ENCODE peak calls at places on chromosomes 5 and 9, in five cellular contexts. One of them, this sample, is unnamed.

GRCh38 chr5:36239370-36240293 is 2.1 kb downstream of the NADK2 start:
- DNase-seq in GM12878: no peak
- DNase-seq in activated CD4-positive, alpha-beta T cell treated with anti-CD3 and anti-CD28 coated beads for 36 hours: no peak
- DNase-seq in NCI-H146: no peak
- DNase-seq in H54: no peak
- DNase-seq in this sample: no peak

GRCh38 chr9:21434202-21435014 is 5.8 kb upstream of the IFNA1 start:
- DNase-seq in GM12878: no peak
- DNase-seq in activated CD4-positive, alpha-beta T cell treated with anti-CD3 and anti-CD28 coated beads for 36 hours: peak
- DNase-seq in NCI-H146: peak
- DNase-seq in H54: no peak
- DNase-seq in this sample: peak

GRCh38 chr9:132804576-132805295 is 73.3 kb downstream of the AK8 start:
- DNase-seq in GM12878: no peak
- DNase-seq in activated CD4-positive, alpha-beta T cell treated with anti-CD3 and anti-CD28 coated beads for 36 hours: no peak
- DNase-seq in NCI-H146: peak
- DNase-seq in H54: no peak
- DNase-seq in this sample: no peak

GRCh38 chr9:6563036-6563435 is 82.5 kb downstream of the GLDC start:
- DNase-seq in GM12878: no peak
- DNase-seq in activated CD4-positive, alpha-beta T cell treated with anti-CD3 and anti-CD28 coated beads for 36 hours: no peak
- DNase-seq in NCI-H146: no peak
- DNase-seq in H54: no peak
- DNase-seq in this sample: no peak

GRCh38 chr5:112640495-112640894 is 97.2 kb upstream of the APC start:
- DNase-seq in GM12878: no peak
- DNase-seq in activated CD4-positive, alpha-beta T cell treated with anti-CD3 and anti-CD28 coated beads for 36 hours: no peak
- DNase-seq in NCI-H146: no peak
- DNase-seq in H54: no peak
- DNase-seq in this sample: no peak

GRCh38 chr9:130927338-130927737 is 11.7 kb downstream of the FIBCD1 start:
- DNase-seq in GM12878: no peak
- DNase-seq in activated CD4-positive, alpha-beta T cell treated with anti-CD3 and anti-CD28 coated beads for 36 hours: no peak
- DNase-seq in NCI-H146: no peak
- DNase-seq in H54: no peak
- DNase-seq in this sample: no peak

GRCh38 chr5:136054133-136054996 is 25.6 kb downstream of the TGFBI start:
- DNase-seq in GM12878: no peak
- DNase-seq in activated CD4-positive, alpha-beta T cell treated with anti-CD3 and anti-CD28 coated beads for 36 hours: no peak
- DNase-seq in NCI-H146: no peak
- DNase-seq in H54: no peak
- DNase-seq in this sample: no peak

GRCh38 chr5:80672140-80672736 is 17.5 kb upstream of the DHFR start:
- DNase-seq in GM12878: peak
- DNase-seq in activated CD4-positive, alpha-beta T cell treated with anti-CD3 and anti-CD28 coated beads for 36 hours: peak
- DNase-seq in NCI-H146: peak
- DNase-seq in H54: peak
- DNase-seq in this sample: peak

GRCh38 chr5:94793816-94794198 is 175.3 kb downstream of the SLF1 start:
- DNase-seq in GM12878: no peak
- DNase-seq in activated CD4-positive, alpha-beta T cell treated with anti-CD3 and anti-CD28 coated beads for 36 hours: no peak
- DNase-seq in NCI-H146: no peak
- DNase-seq in H54: peak
- DNase-seq in this sample: no peak

GRCh38 chr5:94422819-94423218 is 195.6 kb downstream of the KIAA0825 start:
- DNase-seq in GM12878: no peak
- DNase-seq in activated CD4-positive, alpha-beta T cell treated with anti-CD3 and anti-CD28 coated beads for 36 hours: no peak
- DNase-seq in NCI-H146: no peak
- DNase-seq in H54: peak
- DNase-seq in this sample: peak

GRCh38 chr5:2008851-2009629 is 126.3 kb upstream of the IRX4 start:
- DNase-seq in GM12878: no peak
- DNase-seq in activated CD4-positive, alpha-beta T cell treated with anti-CD3 and anti-CD28 coated beads for 36 hours: no peak
- DNase-seq in NCI-H146: no peak
- DNase-seq in H54: no peak
- DNase-seq in this sample: peak

GRCh38 chr5:178902849-178903248 is 7.1 kb downstream of the ZFP2 start:
- DNase-seq in GM12878: no peak
- DNase-seq in activated CD4-positive, alpha-beta T cell treated with anti-CD3 and anti-CD28 coated beads for 36 hours: no peak
- DNase-seq in NCI-H146: no peak
- DNase-seq in H54: no peak
- DNase-seq in this sample: no peak

GRCh38 chr9:14362175-14362574 is 48.2 kb upstream of the NFIB start:
- DNase-seq in GM12878: no peak
- DNase-seq in activated CD4-positive, alpha-beta T cell treated with anti-CD3 and anti-CD28 coated beads for 36 hours: no peak
- DNase-seq in NCI-H146: no peak
- DNase-seq in H54: no peak
- DNase-seq in this sample: no peak

GRCh38 chr5:110105692-110106091 is 416.0 kb downstream of the MAN2A1 start:
- DNase-seq in GM12878: no peak
- DNase-seq in activated CD4-positive, alpha-beta T cell treated with anti-CD3 and anti-CD28 coated beads for 36 hours: no peak
- DNase-seq in NCI-H146: no peak
- DNase-seq in H54: no peak
- DNase-seq in this sample: no peak

GRCh38 chr5:102811962-102812361 is 56.9 kb downstream of the PAM start:
- DNase-seq in GM12878: no peak
- DNase-seq in activated CD4-positive, alpha-beta T cell treated with anti-CD3 and anti-CD28 coated beads for 36 hours: no peak
- DNase-seq in NCI-H146: peak
- DNase-seq in H54: no peak
- DNase-seq in this sample: peak

GRCh38 chr5:155546075-155546474 is 532.5 kb downstream of the KIF4B start:
- DNase-seq in GM12878: no peak
- DNase-seq in activated CD4-positive, alpha-beta T cell treated with anti-CD3 and anti-CD28 coated beads for 36 hours: no peak
- DNase-seq in NCI-H146: no peak
- DNase-seq in H54: no peak
- DNase-seq in this sample: no peak

GRCh38 chr5:142179776-142180387 is 71.3 kb downstream of the NDFIP1 start:
- DNase-seq in GM12878: no peak
- DNase-seq in activated CD4-positive, alpha-beta T cell treated with anti-CD3 and anti-CD28 coated beads for 36 hours: no peak
- DNase-seq in NCI-H146: no peak
- DNase-seq in H54: no peak
- DNase-seq in this sample: no peak

GRCh38 chr5:128464596-128464995 is 73.4 kb downstream of the FBN2 start:
- DNase-seq in GM12878: no peak
- DNase-seq in activated CD4-positive, alpha-beta T cell treated with anti-CD3 and anti-CD28 coated beads for 36 hours: no peak
- DNase-seq in NCI-H146: no peak
- DNase-seq in H54: no peak
- DNase-seq in this sample: no peak

GRCh38 chr5:113487411-113487778 is 858 bp downstream of the MCC start:
- DNase-seq in GM12878: no peak
- DNase-seq in activated CD4-positive, alpha-beta T cell treated with anti-CD3 and anti-CD28 coated beads for 36 hours: peak
- DNase-seq in NCI-H146: peak
- DNase-seq in H54: no peak
- DNase-seq in this sample: peak

GRCh38 chr5:72760259-72760658 is 56.2 kb upstream of the TNPO1 start:
- DNase-seq in GM12878: no peak
- DNase-seq in activated CD4-positive, alpha-beta T cell treated with anti-CD3 and anti-CD28 coated beads for 36 hours: no peak
- DNase-seq in NCI-H146: no peak
- DNase-seq in H54: peak
- DNase-seq in this sample: no peak

GRCh38 chr5:78483809-78484521 is 123.5 kb downstream of the SCAMP1 start:
- DNase-seq in GM12878: peak
- DNase-seq in activated CD4-positive, alpha-beta T cell treated with anti-CD3 and anti-CD28 coated beads for 36 hours: no peak
- DNase-seq in NCI-H146: no peak
- DNase-seq in H54: no peak
- DNase-seq in this sample: no peak

GRCh38 chr9:129615407-129616285 is 5.3 kb downstream of the C9orf50 start:
- DNase-seq in GM12878: no peak
- DNase-seq in activated CD4-positive, alpha-beta T cell treated with anti-CD3 and anti-CD28 coated beads for 36 hours: no peak
- DNase-seq in NCI-H146: no peak
- DNase-seq in H54: no peak
- DNase-seq in this sample: no peak

GRCh38 chr9:131382850-131383729 is 10.8 kb upstream of the PRRC2B start:
- DNase-seq in GM12878: no peak
- DNase-seq in activated CD4-positive, alpha-beta T cell treated with anti-CD3 and anti-CD28 coated beads for 36 hours: no peak
- DNase-seq in NCI-H146: peak
- DNase-seq in H54: no peak
- DNase-seq in this sample: peak

GRCh38 chr5:171137768-171138540 is 171.1 kb upstream of the TLX3 start:
- DNase-seq in GM12878: no peak
- DNase-seq in activated CD4-positive, alpha-beta T cell treated with anti-CD3 and anti-CD28 coated beads for 36 hours: no peak
- DNase-seq in NCI-H146: no peak
- DNase-seq in H54: no peak
- DNase-seq in this sample: no peak

GRCh38 chr5:10607666-10608442 is 44.0 kb downstream of the ANKRD33B start:
- DNase-seq in GM12878: peak
- DNase-seq in activated CD4-positive, alpha-beta T cell treated with anti-CD3 and anti-CD28 coated beads for 36 hours: peak
- DNase-seq in NCI-H146: no peak
- DNase-seq in H54: no peak
- DNase-seq in this sample: no peak

GRCh38 chr5:43157068-43157467 is 35.0 kb upstream of the NIM1K start:
- DNase-seq in GM12878: no peak
- DNase-seq in activated CD4-positive, alpha-beta T cell treated with anti-CD3 and anti-CD28 coated beads for 36 hours: no peak
- DNase-seq in NCI-H146: no peak
- DNase-seq in H54: no peak
- DNase-seq in this sample: no peak

GRCh38 chr9:98157372-98157771 is 35.1 kb downstream of the CORO2A start:
- DNase-seq in GM12878: no peak
- DNase-seq in activated CD4-positive, alpha-beta T cell treated with anti-CD3 and anti-CD28 coated beads for 36 hours: no peak
- DNase-seq in NCI-H146: no peak
- DNase-seq in H54: no peak
- DNase-seq in this sample: no peak

GRCh38 chr9:92973700-92974099 is 26.4 kb downstream of the FGD3 start:
- DNase-seq in GM12878: no peak
- DNase-seq in activated CD4-positive, alpha-beta T cell treated with anti-CD3 and anti-CD28 coated beads for 36 hours: no peak
- DNase-seq in NCI-H146: no peak
- DNase-seq in H54: no peak
- DNase-seq in this sample: no peak

GRCh38 chr5:178145965-178146820 is 7.5 kb downstream of the NHP2 start:
- DNase-seq in GM12878: no peak
- DNase-seq in activated CD4-positive, alpha-beta T cell treated with anti-CD3 and anti-CD28 coated beads for 36 hours: peak
- DNase-seq in NCI-H146: peak
- DNase-seq in H54: peak
- DNase-seq in this sample: peak

GRCh38 chr5:150674376-150674821 is 13.3 kb downstream of the MYOZ3 start:
- DNase-seq in GM12878: no peak
- DNase-seq in activated CD4-positive, alpha-beta T cell treated with anti-CD3 and anti-CD28 coated beads for 36 hours: no peak
- DNase-seq in NCI-H146: no peak
- DNase-seq in H54: no peak
- DNase-seq in this sample: no peak